ENCODE peak calls at places on chromosomes 7 and 10, in eight cellular contexts. One of them, this sample, is unnamed.

GRCh38 chr7:30923774-30924413 is 12.2 kb downstream of the AQP1 start:
- DNase-seq in T-helper 17 cell: peak; percentile 3
- DNase-seq in T1000: no peak
- DNase-seq in fibroblast of pulmonary artery: no peak
- DNase-seq in stimulated activated CD8-positive, alpha-beta memory T cell treated with anti-CD3 and anti-CD28 coated beads, Interleukin-4, amount 100 ng/mL, for 1 hour: no peak
- DNase-seq in amygdala: no peak
- DNase-seq in Calu3: peak; percentile 0
- DNase-seq in activated T-cell treated with anti-CD3 and anti-CD28 coated beads, Interleukin-2, amount 50 U/mL, for 72 hours: no peak
- DNase-seq in this sample: no peak

GRCh38 chr7:4939971-4940720 is 18.8 kb downstream of the MMD2 start:
- DNase-seq in T-helper 17 cell: no peak
- DNase-seq in T1000: no peak
- DNase-seq in fibroblast of pulmonary artery: no peak
- DNase-seq in stimulated activated CD8-positive, alpha-beta memory T cell treated with anti-CD3 and anti-CD28 coated beads, Interleukin-4, amount 100 ng/mL, for 1 hour: no peak
- DNase-seq in amygdala: peak; percentile 80
- DNase-seq in Calu3: no peak
- DNase-seq in activated T-cell treated with anti-CD3 and anti-CD28 coated beads, Interleukin-2, amount 50 U/mL, for 72 hours: no peak
- DNase-seq in this sample: no peak

GRCh38 chr10:8403711-8404371 is 349.4 kb downstream of the GATA3 start:
- DNase-seq in T-helper 17 cell: no peak
- DNase-seq in T1000: no peak
- DNase-seq in fibroblast of pulmonary artery: no peak
- DNase-seq in stimulated activated CD8-positive, alpha-beta memory T cell treated with anti-CD3 and anti-CD28 coated beads, Interleukin-4, amount 100 ng/mL, for 1 hour: no peak
- DNase-seq in amygdala: no peak
- DNase-seq in Calu3: peak; percentile 38
- DNase-seq in activated T-cell treated with anti-CD3 and anti-CD28 coated beads, Interleukin-2, amount 50 U/mL, for 72 hours: peak; percentile 15
- DNase-seq in this sample: no peak

GRCh38 chr7:107643938-107644703 is 16.5 kb upstream of the SLC26A4 start:
- DNase-seq in T-helper 17 cell: no peak
- DNase-seq in T1000: no peak
- DNase-seq in fibroblast of pulmonary artery: peak; percentile 49
- DNase-seq in stimulated activated CD8-positive, alpha-beta memory T cell treated with anti-CD3 and anti-CD28 coated beads, Interleukin-4, amount 100 ng/mL, for 1 hour: no peak
- DNase-seq in amygdala: peak; percentile 43
- DNase-seq in Calu3: no peak
- DNase-seq in activated T-cell treated with anti-CD3 and anti-CD28 coated beads, Interleukin-2, amount 50 U/mL, for 72 hours: no peak
- DNase-seq in this sample: no peak

GRCh38 chr7:12731214-12731656 is 43.8 kb downstream of the ARL4A start:
- DNase-seq in T-helper 17 cell: no peak
- DNase-seq in T1000: no peak
- DNase-seq in fibroblast of pulmonary artery: peak; percentile 70
- DNase-seq in stimulated activated CD8-positive, alpha-beta memory T cell treated with anti-CD3 and anti-CD28 coated beads, Interleukin-4, amount 100 ng/mL, for 1 hour: no peak
- DNase-seq in amygdala: peak; percentile 17
- DNase-seq in Calu3: peak; percentile 30
- DNase-seq in activated T-cell treated with anti-CD3 and anti-CD28 coated beads, Interleukin-2, amount 50 U/mL, for 72 hours: no peak
- DNase-seq in this sample: no peak

GRCh38 chr7:125074141-125074540 is 144.5 kb upstream of the POT1 start:
- DNase-seq in T-helper 17 cell: no peak
- DNase-seq in T1000: no peak
- DNase-seq in fibroblast of pulmonary artery: no peak
- DNase-seq in stimulated activated CD8-positive, alpha-beta memory T cell treated with anti-CD3 and anti-CD28 coated beads, Interleukin-4, amount 100 ng/mL, for 1 hour: no peak
- DNase-seq in amygdala: no peak
- DNase-seq in Calu3: peak; percentile 24
- DNase-seq in activated T-cell treated with anti-CD3 and anti-CD28 coated beads, Interleukin-2, amount 50 U/mL, for 72 hours: no peak
- DNase-seq in this sample: no peak

GRCh38 chr7:77587276-77587675 is 50.2 kb downstream of the PTPN12 start:
- DNase-seq in T-helper 17 cell: no peak
- DNase-seq in T1000: no peak
- DNase-seq in fibroblast of pulmonary artery: no peak
- DNase-seq in stimulated activated CD8-positive, alpha-beta memory T cell treated with anti-CD3 and anti-CD28 coated beads, Interleukin-4, amount 100 ng/mL, for 1 hour: no peak
- DNase-seq in amygdala: no peak
- DNase-seq in Calu3: no peak
- DNase-seq in activated T-cell treated with anti-CD3 and anti-CD28 coated beads, Interleukin-2, amount 50 U/mL, for 72 hours: no peak
- DNase-seq in this sample: no peak

GRCh38 chr7:154750353-154750801 is 252.5 kb downstream of the PAXIP1 start:
- DNase-seq in T-helper 17 cell: no peak
- DNase-seq in T1000: no peak
- DNase-seq in fibroblast of pulmonary artery: no peak
- DNase-seq in stimulated activated CD8-positive, alpha-beta memory T cell treated with anti-CD3 and anti-CD28 coated beads, Interleukin-4, amount 100 ng/mL, for 1 hour: no peak
- DNase-seq in amygdala: peak; percentile 19
- DNase-seq in Calu3: no peak
- DNase-seq in activated T-cell treated with anti-CD3 and anti-CD28 coated beads, Interleukin-2, amount 50 U/mL, for 72 hours: no peak
- DNase-seq in this sample: no peak

GRCh38 chr10:59708816-59709471 is 706 bp downstream of the SLC16A9 start:
- DNase-seq in T-helper 17 cell: no peak
- DNase-seq in T1000: no peak
- DNase-seq in fibroblast of pulmonary artery: no peak
- DNase-seq in stimulated activated CD8-positive, alpha-beta memory T cell treated with anti-CD3 and anti-CD28 coated beads, Interleukin-4, amount 100 ng/mL, for 1 hour: no peak
- DNase-seq in amygdala: no peak
- DNase-seq in Calu3: peak; percentile 42
- DNase-seq in activated T-cell treated with anti-CD3 and anti-CD28 coated beads, Interleukin-2, amount 50 U/mL, for 72 hours: peak; percentile 9
- DNase-seq in this sample: no peak

GRCh38 chr10:116769368-116769767 is 27.0 kb upstream of the HSPA12A start:
- DNase-seq in T-helper 17 cell: no peak
- DNase-seq in T1000: no peak
- DNase-seq in fibroblast of pulmonary artery: no peak
- DNase-seq in stimulated activated CD8-positive, alpha-beta memory T cell treated with anti-CD3 and anti-CD28 coated beads, Interleukin-4, amount 100 ng/mL, for 1 hour: no peak
- DNase-seq in amygdala: no peak
- DNase-seq in Calu3: no peak
- DNase-seq in activated T-cell treated with anti-CD3 and anti-CD28 coated beads, Interleukin-2, amount 50 U/mL, for 72 hours: no peak
- DNase-seq in this sample: no peak

GRCh38 chr7:64872351-64872750 is 30.7 kb upstream of the ZNF273 start:
- DNase-seq in T-helper 17 cell: no peak
- DNase-seq in T1000: no peak
- DNase-seq in fibroblast of pulmonary artery: no peak
- DNase-seq in stimulated activated CD8-positive, alpha-beta memory T cell treated with anti-CD3 and anti-CD28 coated beads, Interleukin-4, amount 100 ng/mL, for 1 hour: no peak
- DNase-seq in amygdala: no peak
- DNase-seq in Calu3: no peak
- DNase-seq in activated T-cell treated with anti-CD3 and anti-CD28 coated beads, Interleukin-2, amount 50 U/mL, for 72 hours: no peak
- DNase-seq in this sample: no peak

GRCh38 chr10:110353244-110354119 is 48.8 kb upstream of the SMNDC1 start:
- DNase-seq in T-helper 17 cell: peak; percentile 18
- DNase-seq in T1000: peak; percentile 62
- DNase-seq in fibroblast of pulmonary artery: peak; percentile 83
- DNase-seq in stimulated activated CD8-positive, alpha-beta memory T cell treated with anti-CD3 and anti-CD28 coated beads, Interleukin-4, amount 100 ng/mL, for 1 hour: no peak
- DNase-seq in amygdala: no peak
- DNase-seq in Calu3: no peak
- DNase-seq in activated T-cell treated with anti-CD3 and anti-CD28 coated beads, Interleukin-2, amount 50 U/mL, for 72 hours: peak; percentile 79
- DNase-seq in this sample: no peak

GRCh38 chr10:124064158-124064603 is 29.2 kb downstream of the CHST15 start:
- DNase-seq in T-helper 17 cell: no peak
- DNase-seq in T1000: no peak
- DNase-seq in fibroblast of pulmonary artery: no peak
- DNase-seq in stimulated activated CD8-positive, alpha-beta memory T cell treated with anti-CD3 and anti-CD28 coated beads, Interleukin-4, amount 100 ng/mL, for 1 hour: no peak
- DNase-seq in amygdala: no peak
- DNase-seq in Calu3: no peak
- DNase-seq in activated T-cell treated with anti-CD3 and anti-CD28 coated beads, Interleukin-2, amount 50 U/mL, for 72 hours: peak; percentile 9
- DNase-seq in this sample: no peak

GRCh38 chr7:147298611-147299043 is 1182.0 kb downstream of the CNTNAP2 start:
- DNase-seq in T-helper 17 cell: no peak
- DNase-seq in T1000: no peak
- DNase-seq in fibroblast of pulmonary artery: peak; percentile 1
- DNase-seq in stimulated activated CD8-positive, alpha-beta memory T cell treated with anti-CD3 and anti-CD28 coated beads, Interleukin-4, amount 100 ng/mL, for 1 hour: no peak
- DNase-seq in amygdala: no peak
- DNase-seq in Calu3: no peak
- DNase-seq in activated T-cell treated with anti-CD3 and anti-CD28 coated beads, Interleukin-2, amount 50 U/mL, for 72 hours: no peak
- DNase-seq in this sample: no peak

GRCh38 chr10:19576576-19576975 is 239.7 kb upstream of the PLXDC2 start:
- DNase-seq in T-helper 17 cell: no peak
- DNase-seq in T1000: no peak
- DNase-seq in fibroblast of pulmonary artery: no peak
- DNase-seq in stimulated activated CD8-positive, alpha-beta memory T cell treated with anti-CD3 and anti-CD28 coated beads, Interleukin-4, amount 100 ng/mL, for 1 hour: no peak
- DNase-seq in amygdala: no peak
- DNase-seq in Calu3: no peak
- DNase-seq in activated T-cell treated with anti-CD3 and anti-CD28 coated beads, Interleukin-2, amount 50 U/mL, for 72 hours: no peak
- DNase-seq in this sample: no peak

GRCh38 chr10:86225098-86225782 is 141.4 kb downstream of the GRID1 start:
- DNase-seq in T-helper 17 cell: no peak
- DNase-seq in T1000: peak; percentile 72
- DNase-seq in fibroblast of pulmonary artery: peak; percentile 33
- DNase-seq in stimulated activated CD8-positive, alpha-beta memory T cell treated with anti-CD3 and anti-CD28 coated beads, Interleukin-4, amount 100 ng/mL, for 1 hour: no peak
- DNase-seq in amygdala: no peak
- DNase-seq in Calu3: no peak
- DNase-seq in activated T-cell treated with anti-CD3 and anti-CD28 coated beads, Interleukin-2, amount 50 U/mL, for 72 hours: no peak
- DNase-seq in this sample: no peak

GRCh38 chr10:133339708-133340380 is 3.1 kb upstream of the CALY start:
- DNase-seq in T-helper 17 cell: no peak
- DNase-seq in T1000: no peak
- DNase-seq in fibroblast of pulmonary artery: no peak
- DNase-seq in stimulated activated CD8-positive, alpha-beta memory T cell treated with anti-CD3 and anti-CD28 coated beads, Interleukin-4, amount 100 ng/mL, for 1 hour: no peak
- DNase-seq in amygdala: no peak
- DNase-seq in Calu3: no peak
- DNase-seq in activated T-cell treated with anti-CD3 and anti-CD28 coated beads, Interleukin-2, amount 50 U/mL, for 72 hours: no peak
- DNase-seq in this sample: no peak

GRCh38 chr10:34739915-34740314 is 75.2 kb downstream of the PARD3 start:
- DNase-seq in T-helper 17 cell: no peak
- DNase-seq in T1000: no peak
- DNase-seq in fibroblast of pulmonary artery: peak; percentile 97
- DNase-seq in stimulated activated CD8-positive, alpha-beta memory T cell treated with anti-CD3 and anti-CD28 coated beads, Interleukin-4, amount 100 ng/mL, for 1 hour: no peak
- DNase-seq in amygdala: no peak
- DNase-seq in Calu3: peak; percentile 60
- DNase-seq in activated T-cell treated with anti-CD3 and anti-CD28 coated beads, Interleukin-2, amount 50 U/mL, for 72 hours: no peak
- DNase-seq in this sample: peak; percentile 23

GRCh38 chr7:28533731-28534531 is 121.6 kb downstream of the CREB5 start:
- DNase-seq in T-helper 17 cell: no peak
- DNase-seq in T1000: peak; percentile 1
- DNase-seq in fibroblast of pulmonary artery: peak; percentile 30
- DNase-seq in stimulated activated CD8-positive, alpha-beta memory T cell treated with anti-CD3 and anti-CD28 coated beads, Interleukin-4, amount 100 ng/mL, for 1 hour: no peak
- DNase-seq in amygdala: peak; percentile 82
- DNase-seq in Calu3: no peak
- DNase-seq in activated T-cell treated with anti-CD3 and anti-CD28 coated beads, Interleukin-2, amount 50 U/mL, for 72 hours: no peak
- DNase-seq in this sample: peak; percentile 67

GRCh38 chr7:137508437-137509175 is 165.1 kb upstream of the PTN start:
- DNase-seq in T-helper 17 cell: no peak
- DNase-seq in T1000: no peak
- DNase-seq in fibroblast of pulmonary artery: peak; percentile 86
- DNase-seq in stimulated activated CD8-positive, alpha-beta memory T cell treated with anti-CD3 and anti-CD28 coated beads, Interleukin-4, amount 100 ng/mL, for 1 hour: no peak
- DNase-seq in amygdala: no peak
- DNase-seq in Calu3: no peak
- DNase-seq in activated T-cell treated with anti-CD3 and anti-CD28 coated beads, Interleukin-2, amount 50 U/mL, for 72 hours: no peak
- DNase-seq in this sample: no peak

GRCh38 chr7:43653466-43653865 is 70.6 kb downstream of the STK17A start:
- DNase-seq in T-helper 17 cell: no peak
- DNase-seq in T1000: no peak
- DNase-seq in fibroblast of pulmonary artery: no peak
- DNase-seq in stimulated activated CD8-positive, alpha-beta memory T cell treated with anti-CD3 and anti-CD28 coated beads, Interleukin-4, amount 100 ng/mL, for 1 hour: no peak
- DNase-seq in amygdala: no peak
- DNase-seq in Calu3: no peak
- DNase-seq in activated T-cell treated with anti-CD3 and anti-CD28 coated beads, Interleukin-2, amount 50 U/mL, for 72 hours: no peak
- DNase-seq in this sample: no peak

GRCh38 chr10:77418211-77418640 is 219.4 kb downstream of the KCNMA1 start:
- DNase-seq in T-helper 17 cell: no peak
- DNase-seq in T1000: no peak
- DNase-seq in fibroblast of pulmonary artery: no peak
- DNase-seq in stimulated activated CD8-positive, alpha-beta memory T cell treated with anti-CD3 and anti-CD28 coated beads, Interleukin-4, amount 100 ng/mL, for 1 hour: no peak
- DNase-seq in amygdala: no peak
- DNase-seq in Calu3: no peak
- DNase-seq in activated T-cell treated with anti-CD3 and anti-CD28 coated beads, Interleukin-2, amount 50 U/mL, for 72 hours: no peak
- DNase-seq in this sample: no peak

GRCh38 chr10:119337796-119338432 is 130.5 kb downstream of the GRK5 start:
- DNase-seq in T-helper 17 cell: no peak
- DNase-seq in T1000: peak; percentile 8
- DNase-seq in fibroblast of pulmonary artery: peak; percentile 83
- DNase-seq in stimulated activated CD8-positive, alpha-beta memory T cell treated with anti-CD3 and anti-CD28 coated beads, Interleukin-4, amount 100 ng/mL, for 1 hour: no peak
- DNase-seq in amygdala: no peak
- DNase-seq in Calu3: no peak
- DNase-seq in activated T-cell treated with anti-CD3 and anti-CD28 coated beads, Interleukin-2, amount 50 U/mL, for 72 hours: no peak
- DNase-seq in this sample: no peak

GRCh38 chr7:138455609-138456008 is 4.5 kb upstream of the TRIM24 start:
- DNase-seq in T-helper 17 cell: no peak
- DNase-seq in T1000: no peak
- DNase-seq in fibroblast of pulmonary artery: no peak
- DNase-seq in stimulated activated CD8-positive, alpha-beta memory T cell treated with anti-CD3 and anti-CD28 coated beads, Interleukin-4, amount 100 ng/mL, for 1 hour: no peak
- DNase-seq in amygdala: no peak
- DNase-seq in Calu3: no peak
- DNase-seq in activated T-cell treated with anti-CD3 and anti-CD28 coated beads, Interleukin-2, amount 50 U/mL, for 72 hours: no peak
- DNase-seq in this sample: no peak

GRCh38 chr7:81210092-81211064 is 291.5 kb upstream of the SEMA3C start:
- DNase-seq in T-helper 17 cell: no peak
- DNase-seq in T1000: no peak
- DNase-seq in fibroblast of pulmonary artery: peak; percentile 53
- DNase-seq in stimulated activated CD8-positive, alpha-beta memory T cell treated with anti-CD3 and anti-CD28 coated beads, Interleukin-4, amount 100 ng/mL, for 1 hour: no peak
- DNase-seq in amygdala: no peak
- DNase-seq in Calu3: no peak
- DNase-seq in activated T-cell treated with anti-CD3 and anti-CD28 coated beads, Interleukin-2, amount 50 U/mL, for 72 hours: no peak
- DNase-seq in this sample: no peak

GRCh38 chr10:29323387-29323786 is 34.5 kb downstream of the LYZL1 start:
- DNase-seq in T-helper 17 cell: no peak
- DNase-seq in T1000: no peak
- DNase-seq in fibroblast of pulmonary artery: no peak
- DNase-seq in stimulated activated CD8-positive, alpha-beta memory T cell treated with anti-CD3 and anti-CD28 coated beads, Interleukin-4, amount 100 ng/mL, for 1 hour: no peak
- DNase-seq in amygdala: no peak
- DNase-seq in Calu3: no peak
- DNase-seq in activated T-cell treated with anti-CD3 and anti-CD28 coated beads, Interleukin-2, amount 50 U/mL, for 72 hours: no peak
- DNase-seq in this sample: no peak

GRCh38 chr7:98110249-98111022 is 3.8 kb downstream of the LMTK2 start:
- DNase-seq in T-helper 17 cell: no peak
- DNase-seq in T1000: no peak
- DNase-seq in fibroblast of pulmonary artery: peak; percentile 74
- DNase-seq in stimulated activated CD8-positive, alpha-beta memory T cell treated with anti-CD3 and anti-CD28 coated beads, Interleukin-4, amount 100 ng/mL, for 1 hour: no peak
- DNase-seq in amygdala: peak; percentile 21
- DNase-seq in Calu3: peak; percentile 49
- DNase-seq in activated T-cell treated with anti-CD3 and anti-CD28 coated beads, Interleukin-2, amount 50 U/mL, for 72 hours: no peak
- DNase-seq in this sample: no peak

GRCh38 chr10:34721201-34721840 is 93.8 kb downstream of the PARD3 start:
- DNase-seq in T-helper 17 cell: no peak
- DNase-seq in T1000: no peak
- DNase-seq in fibroblast of pulmonary artery: peak; percentile 49
- DNase-seq in stimulated activated CD8-positive, alpha-beta memory T cell treated with anti-CD3 and anti-CD28 coated beads, Interleukin-4, amount 100 ng/mL, for 1 hour: no peak
- DNase-seq in amygdala: no peak
- DNase-seq in Calu3: peak; percentile 62
- DNase-seq in activated T-cell treated with anti-CD3 and anti-CD28 coated beads, Interleukin-2, amount 50 U/mL, for 72 hours: no peak
- DNase-seq in this sample: peak; percentile 41

GRCh38 chr10:1551636-1552338 is 185.5 kb downstream of the ADARB2 start:
- DNase-seq in T-helper 17 cell: no peak
- DNase-seq in T1000: no peak
- DNase-seq in fibroblast of pulmonary artery: no peak
- DNase-seq in stimulated activated CD8-positive, alpha-beta memory T cell treated with anti-CD3 and anti-CD28 coated beads, Interleukin-4, amount 100 ng/mL, for 1 hour: no peak
- DNase-seq in amygdala: no peak
- DNase-seq in Calu3: no peak
- DNase-seq in activated T-cell treated with anti-CD3 and anti-CD28 coated beads, Interleukin-2, amount 50 U/mL, for 72 hours: no peak
- DNase-seq in this sample: no peak

GRCh38 chr7:155597753-155598140 is 46.7 kb upstream of the RBM33 start:
- DNase-seq in T-helper 17 cell: no peak
- DNase-seq in T1000: no peak
- DNase-seq in fibroblast of pulmonary artery: peak; percentile 9
- DNase-seq in stimulated activated CD8-positive, alpha-beta memory T cell treated with anti-CD3 and anti-CD28 coated beads, Interleukin-4, amount 100 ng/mL, for 1 hour: no peak
- DNase-seq in amygdala: no peak
- DNase-seq in Calu3: peak; percentile 18
- DNase-seq in activated T-cell treated with anti-CD3 and anti-CD28 coated beads, Interleukin-2, amount 50 U/mL, for 72 hours: no peak
- DNase-seq in this sample: no peak

This sample was measured in foreskin melanocyte.